ENCODE peak calls at places on chromosome 12, in ten cellular contexts. Z, V, Y, A, C, F, W, N, R and E are unnamed samples.

GRCh38 chr12:53205747-53206146 is 1.3 kb downstream of the ITGB7 start:
- DNase-seq in Y (no peak), F (no peak), W (peak), C (no peak), A (peak), Z (peak), N (no peak), R (no peak), V (no peak), E (peak)

GRCh38 chr12:51678086-51678724 is 87.2 kb downstream of the SCN8A start:
- DNase-seq in A (peak), W (peak), N (no peak), V (no peak), C (peak), Y (no peak), R (peak), F (peak), Z (peak), E (peak)

GRCh38 chr12:2490746-2491145 is 304.0 kb upstream of the FKBP4 start:
- DNase-seq in A (no peak), Y (no peak), Z (no peak), C (no peak), F (no peak), V (no peak), W (no peak), R (no peak), N (no peak), E (no peak)

GRCh38 chr12:46383654-46384450 is 11.3 kb upstream of the SLC38A2 start:
- DNase-seq in A (peak), C (peak), F (peak), W (peak), Z (peak), N (peak), V (peak), Y (peak), R (no peak), E (peak)

GRCh38 chr12:105462841-105463240 is 132.3 kb downstream of the C12orf75 start:
- DNase-seq in W (no peak), V (no peak), Z (peak), R (no peak), Y (no peak), F (no peak), C (no peak), N (no peak), A (peak), E (peak)

GRCh38 chr12:116360579-116361403 is 83.3 kb upstream of the MED13L start:
- DNase-seq in V (no peak), C (no peak), W (no peak), F (no peak), Y (no peak), Z (no peak), N (no peak), A (no peak), R (no peak), E (no peak)

GRCh38 chr12:77229640-77230442 is 164.5 kb upstream of the E2F7 start:
- DNase-seq in F (no peak), Z (no peak), C (no peak), V (no peak), A (no peak), R (no peak), N (no peak), W (no peak), Y (no peak), E (no peak)

GRCh38 chr12:64737539-64737938 is 21.7 kb downstream of the GNS start:
- DNase-seq in Y (no peak), V (no peak), W (no peak), A (no peak), C (no peak), R (no peak), Z (no peak), N (no peak), F (no peak), E (no peak)

GRCh38 chr12:133106253-133106652 is 23.8 kb downstream of the ZNF891 start:
- DNase-seq in R (no peak), Z (no peak), C (no peak), V (no peak), F (no peak), W (no peak), Y (no peak), A (no peak), N (no peak), E (peak)

GRCh38 chr12:47082283-47082962 is 2.7 kb upstream of the AMIGO2 start:
- DNase-seq in R (no peak), A (no peak), W (peak), V (no peak), C (no peak), Y (no peak), F (no peak), Z (no peak), N (no peak), E (peak)

GRCh38 chr12:62335801-62336200 is 75.6 kb downstream of the USP15 start:
- DNase-seq in F (no peak), W (no peak), C (no peak), R (no peak), V (no peak), Z (no peak), A (no peak), N (no peak), Y (no peak), E (no peak)

GRCh38 chr12:67667276-67668073 is 18.9 kb downstream of the DYRK2 start:
- DNase-seq in F (no peak), C (no peak), W (no peak), Z (no peak), Y (no peak), R (no peak), A (no peak), V (peak), N (no peak), E (peak)

GRCh38 chr12:24596768-24597388 is 352.0 kb downstream of the BCAT1 start:
- DNase-seq in F (peak), A (peak), Y (no peak), W (peak), Z (no peak), N (no peak), V (no peak), R (no peak), C (no peak), E (peak)

GRCh38 chr12:9731797-9732196 is 1.1 kb downstream of the CLECL1 start:
- DNase-seq in R (no peak), C (no peak), N (no peak), Z (no peak), V (no peak), A (no peak), F (no peak), W (no peak), Y (no peak), E (no peak)

GRCh38 chr12:109612975-109613502 is 39.4 kb downstream of the MVK start:
- DNase-seq in Z (peak), R (no peak), W (no peak), V (no peak), N (no peak), F (peak), A (peak), C (no peak), Y (no peak), E (no peak)

GRCh38 chr12:79251356-79251755 is 386.8 kb downstream of the SYT1 start:
- DNase-seq in N (no peak), R (no peak), A (peak), W (no peak), V (no peak), Y (no peak), F (no peak), Z (no peak), C (no peak), E (peak)

GRCh38 chr12:20555015-20555414 is 140.1 kb upstream of the SLCO1C1 start:
- DNase-seq in V (no peak), A (no peak), F (no peak), Y (no peak), Z (no peak), C (no peak), W (no peak), N (no peak), R (no peak), E (no peak)

GRCh38 chr12:65643595-65644386 is 180.5 kb upstream of the HMGA2 start:
- DNase-seq in F (no peak), W (no peak), R (no peak), N (no peak), A (peak), Z (no peak), Y (no peak), V (no peak), C (no peak), E (peak)